ENCODE peak calls at places on chromosome 7, in eight cellular contexts. Y, Q, X, D, V, W, J and F are unnamed samples.
A peak's percentile ranks its signal among the peaks of the same experiment; 100 is the strongest.

GRCh38 chr7:99428972-99429566 is 9.5 kb downstream of the PTCD1 start:
- DNase-seq in Y (no peak), X (no peak), J (no peak), Q (no peak), W (no peak), D (no peak), V (no peak), F (no peak)

GRCh38 chr7:70334295-70334694 is 736.0 kb downstream of the AUTS2 start:
- DNase-seq in V (no peak), X (no peak), D (no peak), J (no peak), Y (no peak), W (no peak), Q (no peak), F (no peak)

GRCh38 chr7:117185124-117185523 is 137.7 kb downstream of the WNT2 start:
- DNase-seq in V (no peak), Q (no peak), J (no peak), X (no peak), Y (no peak), W (no peak), D (no peak), F (no peak)

GRCh38 chr7:32948202-32948601 is 9.0 kb upstream of the FKBP9 start:
- DNase-seq in J (no peak), V (peak; percentile 57), Q (no peak), Y (no peak), D (no peak), X (peak; percentile 25), W (no peak), F (no peak)

GRCh38 chr7:131625817-131626372 is 69.5 kb upstream of the PODXL start:
- DNase-seq in W (peak; percentile 83), J (peak; percentile 73), D (peak; percentile 64), V (peak; percentile 96), X (peak; percentile 89), Q (no peak), Y (no peak), F (peak; percentile 69)

GRCh38 chr7:134907639-134908038 is 78.7 kb upstream of the AGBL3 start:
- DNase-seq in Q (no peak), Y (no peak), D (no peak), V (no peak), W (peak; percentile 85), J (no peak), X (no peak), F (no peak)

GRCh38 chr7:126702242-126703016 is 550.3 kb downstream of the GRM8 start:
- DNase-seq in W (peak; percentile 89), Y (no peak), Q (no peak), J (no peak), X (no peak), V (no peak), D (no peak), F (no peak)

GRCh38 chr7:78357709-78358108 is 559.1 kb downstream of the PHTF2 start:
- DNase-seq in V (no peak), J (no peak), W (no peak), Y (no peak), D (no peak), X (no peak), Q (no peak), F (no peak)

GRCh38 chr7:73941836-73942551 is 81.0 kb downstream of the TMEM270 start:
- DNase-seq in Y (no peak), D (no peak), W (peak; percentile 85), Q (no peak), X (no peak), V (no peak), J (no peak), F (no peak)

GRCh38 chr7:69256634-69257081 is 341.6 kb upstream of the AUTS2 start:
- DNase-seq in V (no peak), D (peak; percentile 52), X (no peak), Q (no peak), W (peak; percentile 68), Y (peak; percentile 77), J (peak; percentile 33), F (peak; percentile 60)

GRCh38 chr7:151518105-151518780 is 1.5 kb downstream of the RHEB start:
- DNase-seq in D (peak; percentile 54), Q (peak; percentile 33), Y (peak; percentile 50), X (peak; percentile 44), W (peak; percentile 45), V (peak; percentile 74), J (peak; percentile 68), F (peak; percentile 64)

GRCh38 chr7:22329816-22330524 is 27.0 kb downstream of the RAPGEF5 start:
- DNase-seq in V (no peak), Q (no peak), Y (no peak), J (no peak), D (no peak), X (no peak), W (no peak), F (no peak)

GRCh38 chr7:112665709-112666108 is 124.5 kb downstream of the TMEM168 start:
- DNase-seq in V (peak; percentile 77), Y (no peak), X (peak; percentile 62), D (no peak), J (peak; percentile 6), W (no peak), Q (no peak), F (no peak)

GRCh38 chr7:123580406-123581161 is 21.0 kb upstream of the ASB15 start:
- DNase-seq in Q (no peak), X (peak; percentile 78), W (peak; percentile 42), J (peak; percentile 26), V (peak; percentile 65), Y (no peak), D (no peak), F (no peak)

GRCh38 chr7:136324073-136324704 is 347.0 kb upstream of the MTPN start:
- DNase-seq in Q (no peak), J (no peak), X (no peak), Y (no peak), W (no peak), V (no peak), D (no peak), F (no peak)

GRCh38 chr7:435518-436366 is 83.9 kb downstream of the PDGFA start:
- DNase-seq in V (no peak), X (no peak), Q (no peak), D (peak; percentile 54), J (no peak), Y (no peak), W (peak; percentile 53), F (peak; percentile 70)

GRCh38 chr7:126803060-126803665 is 449.6 kb downstream of the GRM8 start:
- DNase-seq in W (peak; percentile 63), Y (no peak), J (peak; percentile 28), X (peak; percentile 92), D (no peak), Q (peak; percentile 19), V (peak; percentile 86), F (no peak)

GRCh38 chr7:135441791-135442190 is 68.1 kb downstream of the CNOT4 start:
- DNase-seq in J (no peak), Q (no peak), V (no peak), W (peak; percentile 74), X (no peak), D (no peak), Y (no peak), F (no peak)

GRCh38 chr7:27551803-27552202 is 110.9 kb downstream of the HIBADH start:
- DNase-seq in D (no peak), W (no peak), V (no peak), Y (no peak), X (no peak), Q (no peak), J (no peak), F (no peak)

GRCh38 chr7:138116156-138116555 is 39.9 kb downstream of the AKR1D1 start:
- DNase-seq in J (no peak), D (no peak), X (no peak), Q (no peak), V (no peak), Y (no peak), W (peak; percentile 91), F (no peak)

GRCh38 chr7:51482976-51483375 is 166.4 kb upstream of the COBL start:
- DNase-seq in V (no peak), X (no peak), J (no peak), Q (no peak), Y (no peak), D (no peak), W (no peak), F (no peak)

GRCh38 chr7:87934699-87935372 is 785 bp downstream of the ADAM22 start:
- DNase-seq in J (no peak), W (peak; percentile 23), V (peak; percentile 74), X (peak; percentile 63), D (no peak), Q (no peak), Y (no peak), F (no peak)

DNA sequence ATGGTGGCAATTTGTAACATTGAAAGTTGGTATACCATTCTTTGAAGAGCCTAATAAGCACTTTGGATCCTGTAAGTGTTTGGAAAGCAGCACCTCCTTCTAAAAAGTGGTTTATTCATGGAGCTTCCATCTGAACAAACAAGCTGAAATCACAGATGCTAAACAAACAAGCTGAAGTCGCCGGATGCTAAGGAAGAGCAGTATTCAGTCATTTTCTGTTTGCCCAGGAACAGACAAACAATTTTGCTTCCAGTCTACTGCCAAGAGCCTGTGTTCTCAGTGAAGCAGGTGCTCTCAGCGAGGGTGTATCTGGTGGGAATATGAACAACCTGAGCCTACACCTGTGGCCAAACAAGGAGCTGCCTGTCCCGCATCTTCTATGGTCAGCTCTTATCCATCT is 6.3 kb downstream of the COL28A1 start:
- DNase-seq in V (no peak), X (no peak), W (no peak), Y (no peak), D (no peak), J (no peak), Q (no peak), F (no peak)
- H3K4me1 ChIP-seq in V (no peaks in the 10 kb centered on the region), X (no peaks in the 10 kb centered on the region), W (no peaks in the 10 kb centered on the region), Y (no peaks in the 10 kb centered on the region), D (no peaks in the 10 kb centered on the region), J (no peaks in the 10 kb centered on the region), Q (no peaks in the 10 kb centered on the region), F (no peaks in the 10 kb centered on the region)

GRCh38 chr7:129886184-129886817 is 66.5 kb downstream of the UBE2H start:
- DNase-seq in V (no peak), W (no peak), J (no peak), Y (no peak), Q (no peak), D (no peak), X (no peak), F (no peak)
- TF ChIP-seq CTCF in V (no peak), W (no peak), J (no peak), Y (no peak), Q (no peak), D (no peak), X (no peak), F (no peak)

GRCh38 chr7:159046300-159046699 is 98.4 kb downstream of the VIPR2 start:
- DNase-seq in W (no peak), J (no peak), V (peak; percentile 20), Y (no peak), X (no peak), Q (no peak), D (no peak), F (no peak)
- H3K4me1 ChIP-seq in W (no peaks in the 10 kb centered on the region), J (peaks cover 7% of the 10 kb centered on the region), V (no peaks in the 10 kb centered on the region), Y (peaks cover 19% of the 10 kb centered on the region), X (peaks cover 5% of the 10 kb centered on the region), Q (no peaks in the 10 kb centered on the region), D (peaks cover 10% of the 10 kb centered on the region), F (no peaks in the 10 kb centered on the region)

GRCh38 chr7:34740840-34741239 is 82.8 kb downstream of the NPSR1 start:
- DNase-seq in Q (no peak), Y (no peak), D (no peak), W (no peak), X (no peak), J (no peak), V (no peak), F (no peak)

GRCh38 chr7:34735526-34735925 is 77.5 kb downstream of the NPSR1 start:
- DNase-seq in V (no peak), Y (no peak), W (no peak), J (no peak), X (no peak), D (no peak), Q (no peak), F (no peak)

GRCh38 chr7:34734786-34735185 is 76.8 kb downstream of the NPSR1 start:
- DNase-seq in Y (no peak), Q (no peak), D (no peak), J (no peak), W (no peak), X (no peak), V (no peak), F (no peak)

GRCh38 chr7:34739651-34740300 is 81.8 kb downstream of the NPSR1 start:
- DNase-seq in X (no peak), Y (no peak), D (no peak), J (no peak), W (no peak), Q (no peak), V (no peak), F (no peak)
- TF ChIP-seq CTCF in X (no peak), Y (no peak), D (no peak), J (no peak), W (no peak), Q (no peak), V (no peak), F (no peak)